ENCODE peak calls at places on chromosomes 2 and 18, in four cellular contexts. C is fibroblast of pulmonary artery, V is progenitor cell of endocrine pancreas, F is GM13976. R is an unnamed sample.

GRCh38 chr18:63140038-63140450 is 179.5 kb downstream of the BCL2 start:
- DNase-seq in C (no peak), F (no peak), V (no peak), R (no peak)

GRCh38 chr2:113181491-113182051 is 7.8 kb downstream of the PSD4 start:
- DNase-seq in C (no peak), F (no peak), V (no peak), R (no peak)

GRCh38 chr2:88187927-88188326 is 17.8 kb downstream of the THNSL2 start:
- DNase-seq in F (no peak), V (no peak), C (no peak), R (no peak)

GRCh38 chr2:122703676-122704075 is 948.2 kb downstream of the TSN start:
- DNase-seq in V (no peak), C (no peak), F (no peak), R (no peak)

GRCh38 chr2:38620282-38620977 is 17.7 kb upstream of the HNRNPLL start:
- DNase-seq in V (no peak), F (no peak), C (peak; percentile 47), R (no peak)

GRCh38 chr2:238970553-238971081 is 122.7 kb downstream of the TWIST2 start:
- DNase-seq in V (peak; percentile 78), C (peak; percentile 66), F (peak; percentile 89), R (peak; percentile 81)

GRCh38 chr2:24050041-24050655 is 607 bp downstream of the FKBP1B start:
- DNase-seq in C (peak; percentile 21), F (peak; percentile 27), V (peak; percentile 28), R (peak; percentile 46)

GRCh38 chr2:242031481-242032019 is 162.0 kb downstream of the RTP5 start:
- DNase-seq in V (no peak), C (peak; percentile 52), F (no peak), R (no peak)

GRCh38 chr2:75233965-75234364 is 34.6 kb upstream of the TACR1 start:
- DNase-seq in V (no peak), F (no peak), C (no peak), R (no peak)

GRCh38 chr2:30106543-30106942 is 40.3 kb upstream of the YPEL5 start:
- DNase-seq in F (no peak), C (peak; percentile 36), V (no peak), R (no peak)

GRCh38 chr2:133107436-133107835 is 437.4 kb upstream of the LYPD1 start:
- DNase-seq in C (no peak), V (no peak), F (no peak), R (no peak)

GRCh38 chr2:120896904-120897303 is 161.2 kb downstream of the GLI2 start:
- DNase-seq in F (no peak), C (no peak), V (no peak), R (no peak)

GRCh38 chr2:28896906-28897305 is 2.4 kb downstream of the WDR43 start:
- DNase-seq in C (peak; percentile 37), F (no peak), V (no peak), R (no peak)

GRCh38 chr2:27717070-27717453 is 53.4 kb downstream of the SLC4A1AP start:
- DNase-seq in V (no peak), C (peak; percentile 68), F (no peak), R (no peak)

GRCh38 chr18:3129053-3129864 is 90.5 kb downstream of the MYOM1 start:
- DNase-seq in V (peak; percentile 65), F (peak; percentile 82), C (peak; percentile 89), R (peak; percentile 84)

GRCh38 chr2:206004004-206004693 is 81.8 kb downstream of the INO80D start:
- DNase-seq in F (no peak), V (no peak), C (peak; percentile 34), R (peak; percentile 37)

GRCh38 chr2:27185331-27186026 is 26.4 kb upstream of the ATRAID start:
- DNase-seq in C (peak; percentile 69), V (no peak), F (no peak), R (no peak)

GRCh38 chr2:238518127-238518827 is 91.5 kb downstream of the ASB1 start:
- DNase-seq in F (peak; percentile 3), C (no peak), V (no peak), R (no peak)

DNA sequence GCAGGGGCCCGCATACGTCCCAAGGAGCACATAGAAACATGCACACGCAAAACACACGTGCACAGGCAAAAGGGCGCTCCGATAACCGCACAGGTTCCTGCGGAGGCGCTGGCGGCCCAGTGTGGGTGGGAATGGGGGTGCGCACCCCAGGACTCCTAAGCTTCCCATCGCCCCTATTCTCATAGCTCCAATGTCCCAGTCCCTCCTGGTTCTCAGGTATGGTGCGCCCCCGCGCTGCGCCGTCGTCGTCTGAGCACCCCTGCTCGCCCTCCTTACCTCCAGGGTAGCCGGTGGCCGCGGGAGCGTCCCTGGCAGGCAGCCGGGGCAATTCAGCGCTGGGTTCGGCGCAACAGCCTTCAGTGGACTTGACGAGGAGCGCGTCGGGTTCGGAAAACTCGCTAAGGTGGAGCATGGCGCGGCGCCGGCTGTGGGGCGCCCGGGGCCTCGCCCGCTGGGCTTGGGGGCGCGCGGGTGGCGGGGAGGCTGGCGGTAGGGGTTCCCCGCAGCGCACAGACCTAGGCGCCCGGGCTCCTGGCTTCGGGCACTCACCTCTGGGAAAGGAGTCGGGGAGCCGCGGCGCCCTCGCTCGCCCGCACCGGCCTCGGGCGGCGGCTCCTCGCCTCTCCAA is 328 bp downstream of the EGR4 start:
- DNase-seq in C (no peak), V (no peak), F (peak; percentile 41), R (no peak)
- TF ChIP-seq CTCF in C (no peak), V (no peak), F (no peak), R (no peak)

GRCh38 chr2:138615257-138615656 is 113.7 kb downstream of the SPOPL start:
- DNase-seq in C (peak; percentile 9), F (no peak), V (no peak), R (no peak)

GRCh38 chr2:138622606-138623005 is 121.0 kb downstream of the SPOPL start:
- DNase-seq in F (no peak), C (no peak), V (no peak), R (no peak)

GRCh38 chr2:138621139-138621538 is 119.6 kb downstream of the SPOPL start:
- DNase-seq in V (peak; percentile 11), F (no peak), C (no peak), R (no peak)
- TF ChIP-seq CTCF in V (peak; percentile 15), F (no peak), C (no peak), R (no peak)

GRCh38 chr2:181178823-181179412 is 198.5 kb downstream of the UBE2E3 start:
- DNase-seq in C (no peak), V (no peak), F (no peak), R (peak; percentile 19)
- TF ChIP-seq CTCF in C (peak; percentile 30), V (peak; percentile 61), F (peak; percentile 12), R (peak; percentile 60)

GRCh38 chr2:220849433-220849832 is 722.7 kb downstream of the EPHA4 start:
- DNase-seq in F (no peak), C (no peak), V (no peak), R (no peak)

GRCh38 chr2:220842901-220843665 is 729.0 kb downstream of the EPHA4 start:
- DNase-seq in C (no peak), F (no peak), V (no peak), R (no peak)

GRCh38 chr2:220847006-220847405 is 725.1 kb downstream of the EPHA4 start:
- DNase-seq in F (no peak), C (peak; percentile 13), V (no peak), R (no peak)

GRCh38 chr2:220847587-220847986 is 724.5 kb downstream of the EPHA4 start:
- DNase-seq in F (no peak), V (no peak), C (peak; percentile 50), R (no peak)

DNA sequence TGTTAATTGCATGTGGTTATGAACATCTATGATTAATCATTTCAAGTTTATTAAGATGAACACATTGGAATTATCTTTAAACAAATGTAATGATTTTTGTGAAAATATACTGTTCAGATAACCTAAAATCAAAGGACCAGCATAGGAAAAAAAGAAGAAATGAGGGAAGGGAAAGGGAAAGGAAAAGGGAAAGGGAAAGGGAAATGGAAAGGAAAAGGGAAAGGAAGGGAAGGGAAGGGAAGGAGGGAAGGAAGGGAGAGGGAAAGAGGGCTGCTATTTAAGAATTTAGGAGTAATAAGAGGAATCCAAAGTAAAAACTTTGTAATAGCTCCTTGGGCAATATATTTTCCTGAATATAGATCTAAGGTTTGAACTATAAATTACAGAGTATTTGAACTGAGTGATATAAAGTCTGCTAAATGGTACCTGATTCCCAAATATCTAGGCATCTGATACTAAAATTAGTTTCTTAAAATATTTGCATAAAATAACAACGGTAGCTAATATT is 726.3 kb downstream of the EPHA4 start:
- DNase-seq in V (no peak), F (no peak), C (no peak), R (no peak)
- TF ChIP-seq CTCF in V (no peak), F (no peak), C (no peak), R (no peak)

GRCh38 chr2:203016716-203017115 is 2.0 kb downstream of the NBEAL1 start:
- DNase-seq in F (no peak), C (no peak), V (no peak), R (no peak)

GRCh38 chr2:203019142-203019541 is 4.5 kb downstream of the NBEAL1 start:
- DNase-seq in F (no peak), C (no peak), V (no peak), R (no peak)

GRCh38 chr2:203018181-203018580 is 3.5 kb downstream of the NBEAL1 start:
- DNase-seq in V (no peak), F (no peak), C (peak; percentile 41), R (no peak)

GRCh38 chr2:203014456-203015199 is at the start of gene NBEAL1:
- DNase-seq in F (peak; percentile 97), V (peak; percentile 98), C (peak; percentile 100), R (peak; percentile 99)
- TF ChIP-seq CTCF in F (no peak), V (no peak), C (no peak), R (no peak)

GRCh38 chr18:10038268-10038667 is 124.5 kb downstream of the VAPA start:
- DNase-seq in F (no peak), V (no peak), C (no peak), R (no peak)
- TF ChIP-seq CTCF in F (no peak), V (no peak), C (no peak), R (no peak)

GRCh38 chr2:73995810-73996209 is 11.1 kb downstream of the TET3 start:
- DNase-seq in C (no peak), F (no peak), V (no peak), R (no peak)
- TF ChIP-seq CTCF in C (no peak), F (no peak), V (no peak), R (no peak)

DNA sequence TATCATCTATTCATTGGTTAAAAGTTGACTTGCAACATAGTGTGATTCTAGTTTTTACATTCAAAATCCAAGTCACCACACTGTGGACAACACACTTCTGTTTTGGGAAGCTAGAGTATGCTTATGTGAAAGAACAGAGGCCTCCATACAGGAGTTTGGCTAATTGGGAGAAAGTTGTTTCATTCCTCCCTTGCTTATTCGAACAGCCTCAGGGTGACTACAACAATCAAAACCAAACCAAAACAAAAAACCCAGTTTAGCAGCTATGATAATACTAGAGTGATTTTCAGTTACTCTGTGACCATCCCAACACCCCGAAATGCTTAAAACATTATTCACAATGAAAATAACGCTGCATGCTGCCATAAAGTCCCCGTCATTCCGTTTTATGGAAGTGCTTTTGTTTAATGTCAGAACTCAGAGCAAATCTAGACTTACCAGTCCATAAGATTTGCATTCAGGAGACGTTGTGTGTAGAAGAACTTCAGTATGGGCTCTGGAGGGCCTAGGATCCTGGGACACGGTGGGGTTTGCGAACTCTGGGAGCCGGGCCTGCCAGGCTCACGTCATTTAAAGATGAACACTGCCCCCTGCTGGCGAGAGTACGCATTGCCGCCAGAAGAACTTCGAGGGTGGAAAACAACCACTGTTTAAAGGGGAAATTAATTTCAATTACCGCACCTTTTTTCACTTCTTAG is 111.4 kb downstream of the FTCDNL1 start:
- DNase-seq in F (peak; percentile 47), V (peak; percentile 68), C (peak; percentile 60), R (peak; percentile 78)
- TF ChIP-seq CTCF in F (peak; percentile 88), V (peak; percentile 97), C (peak; percentile 81), R (peak; percentile 99)

R was measured in endothelial cell.